ENCODE peak calls at places on chromosomes 12 and 14, in four cellular contexts. One of them, this sample, is unnamed.
A peak's percentile ranks its signal among the peaks of the same experiment; 100 is the strongest.

GRCh38 chr14:63276492-63277342 is 42.0 kb downstream of the GPHB5 start:
- DNase-seq in NAMALWA: peak; percentile 37
- DNase-seq in activated T-cell treated with anti-CD3 and anti-CD28 coated beads for 48 hours: no peak
- DNase-seq in ELF-1: peak; percentile 32
- DNase-seq in this sample: no peak

GRCh38 chr14:24847568-24847967 is 202.4 kb downstream of the STXBP6 start:
- DNase-seq in ELF-1: no peak
- DNase-seq in activated T-cell treated with anti-CD3 and anti-CD28 coated beads for 48 hours: no peak
- DNase-seq in NAMALWA: no peak
- DNase-seq in this sample: no peak

GRCh38 chr12:86367137-86367536 is 110.9 kb upstream of the MGAT4C start:
- DNase-seq in NAMALWA: no peak
- DNase-seq in ELF-1: no peak
- DNase-seq in activated T-cell treated with anti-CD3 and anti-CD28 coated beads for 48 hours: no peak
- DNase-seq in this sample: no peak

GRCh38 chr14:100982764-100983163 is 79.2 kb upstream of the RTL1 start:
- DNase-seq in ELF-1: no peak
- DNase-seq in NAMALWA: no peak
- DNase-seq in activated T-cell treated with anti-CD3 and anti-CD28 coated beads for 48 hours: no peak
- DNase-seq in this sample: no peak

GRCh38 chr12:14111230-14111865 is 129.9 kb upstream of the GRIN2B start:
- DNase-seq in NAMALWA: peak; percentile 88
- DNase-seq in activated T-cell treated with anti-CD3 and anti-CD28 coated beads for 48 hours: no peak
- DNase-seq in ELF-1: peak; percentile 62
- DNase-seq in this sample: no peak

GRCh38 chr12:59660148-59660547 is 64.3 kb downstream of the SLC16A7 start:
- DNase-seq in NAMALWA: no peak
- DNase-seq in ELF-1: no peak
- DNase-seq in activated T-cell treated with anti-CD3 and anti-CD28 coated beads for 48 hours: no peak
- DNase-seq in this sample: no peak

GRCh38 chr12:54195736-54196347 is 7.1 kb upstream of the SMUG1 start:
- DNase-seq in activated T-cell treated with anti-CD3 and anti-CD28 coated beads for 48 hours: no peak
- DNase-seq in NAMALWA: peak; percentile 52
- DNase-seq in ELF-1: no peak
- DNase-seq in this sample: no peak

GRCh38 chr14:61569783-61570182 is 125.5 kb upstream of the HIF1A start:
- DNase-seq in NAMALWA: no peak
- DNase-seq in activated T-cell treated with anti-CD3 and anti-CD28 coated beads for 48 hours: no peak
- DNase-seq in ELF-1: no peak
- DNase-seq in this sample: peak; percentile 77

GRCh38 chr12:40697566-40698257 is 5.5 kb downstream of the CNTN1 start:
- DNase-seq in activated T-cell treated with anti-CD3 and anti-CD28 coated beads for 48 hours: no peak
- DNase-seq in NAMALWA: no peak
- DNase-seq in ELF-1: no peak
- DNase-seq in this sample: no peak

GRCh38 chr12:7787574-7788315 is 1.5 kb upstream of the NANOG start:
- DNase-seq in activated T-cell treated with anti-CD3 and anti-CD28 coated beads for 48 hours: no peak
- DNase-seq in ELF-1: peak; percentile 71
- DNase-seq in NAMALWA: no peak
- DNase-seq in this sample: peak; percentile 16

GRCh38 chr12:110498984-110499706 is 2.8 kb downstream of the VPS29 start:
- DNase-seq in activated T-cell treated with anti-CD3 and anti-CD28 coated beads for 48 hours: no peak
- DNase-seq in NAMALWA: no peak
- DNase-seq in ELF-1: no peak
- DNase-seq in this sample: no peak

GRCh38 chr12:91896725-91897515 is 248.7 kb downstream of the BTG1 start:
- DNase-seq in ELF-1: no peak
- DNase-seq in NAMALWA: no peak
- DNase-seq in activated T-cell treated with anti-CD3 and anti-CD28 coated beads for 48 hours: no peak
- DNase-seq in this sample: no peak

GRCh38 chr14:75431827-75432226 is 4.0 kb downstream of the JDP2 start:
- DNase-seq in NAMALWA: no peak
- DNase-seq in ELF-1: no peak
- DNase-seq in activated T-cell treated with anti-CD3 and anti-CD28 coated beads for 48 hours: no peak
- DNase-seq in this sample: no peak

GRCh38 chr14:92729632-92730358 is 18.6 kb downstream of the LGMN start:
- DNase-seq in ELF-1: no peak
- DNase-seq in activated T-cell treated with anti-CD3 and anti-CD28 coated beads for 48 hours: peak; percentile 24
- DNase-seq in NAMALWA: no peak
- DNase-seq in this sample: no peak

GRCh38 chr12:16036073-16036472 is 124.9 kb downstream of the DERA start:
- DNase-seq in ELF-1: no peak
- DNase-seq in activated T-cell treated with anti-CD3 and anti-CD28 coated beads for 48 hours: no peak
- DNase-seq in NAMALWA: no peak
- DNase-seq in this sample: no peak

GRCh38 chr12:79886917-79887519 is 47.9 kb downstream of the PPP1R12A start:
- DNase-seq in activated T-cell treated with anti-CD3 and anti-CD28 coated beads for 48 hours: no peak
- DNase-seq in NAMALWA: peak; percentile 76
- DNase-seq in ELF-1: no peak
- DNase-seq in this sample: no peak

GRCh38 chr12:43401096-43401495 is 150.9 kb downstream of the ADAMTS20 start:
- DNase-seq in ELF-1: no peak
- DNase-seq in activated T-cell treated with anti-CD3 and anti-CD28 coated beads for 48 hours: no peak
- DNase-seq in NAMALWA: no peak
- DNase-seq in this sample: no peak

GRCh38 chr12:73998894-73999293 is 538.7 kb upstream of the ATXN7L3B start:
- DNase-seq in ELF-1: no peak
- DNase-seq in NAMALWA: no peak
- DNase-seq in activated T-cell treated with anti-CD3 and anti-CD28 coated beads for 48 hours: no peak
- DNase-seq in this sample: no peak

GRCh38 chr12:108237272-108237671 is 101.8 kb downstream of the CMKLR1 start:
- DNase-seq in ELF-1: peak; percentile 49
- DNase-seq in activated T-cell treated with anti-CD3 and anti-CD28 coated beads for 48 hours: no peak
- DNase-seq in NAMALWA: peak; percentile 7
- DNase-seq in this sample: no peak

GRCh38 chr12:19153396-19153795 is 23.9 kb downstream of the PLEKHA5 start:
- DNase-seq in ELF-1: no peak
- DNase-seq in NAMALWA: no peak
- DNase-seq in activated T-cell treated with anti-CD3 and anti-CD28 coated beads for 48 hours: no peak
- DNase-seq in this sample: no peak

GRCh38 chr12:95674631-95675030 is 115.9 kb downstream of the NTN4 start:
- DNase-seq in NAMALWA: peak; percentile 79
- DNase-seq in ELF-1: no peak
- DNase-seq in activated T-cell treated with anti-CD3 and anti-CD28 coated beads for 48 hours: no peak
- DNase-seq in this sample: no peak

GRCh38 chr12:84757978-84758377 is 154.6 kb downstream of the SLC6A15 start:
- DNase-seq in activated T-cell treated with anti-CD3 and anti-CD28 coated beads for 48 hours: no peak
- DNase-seq in ELF-1: no peak
- DNase-seq in NAMALWA: no peak
- DNase-seq in this sample: no peak

GRCh38 chr14:94654071-94654974 is 42.1 kb downstream of the SERPINA3 start:
- DNase-seq in ELF-1: no peak
- DNase-seq in NAMALWA: no peak
- DNase-seq in activated T-cell treated with anti-CD3 and anti-CD28 coated beads for 48 hours: no peak
- DNase-seq in this sample: no peak

GRCh38 chr12:128789356-128789929 is 34.3 kb downstream of the SLC15A4 start:
- DNase-seq in activated T-cell treated with anti-CD3 and anti-CD28 coated beads for 48 hours: no peak
- DNase-seq in ELF-1: no peak
- DNase-seq in NAMALWA: peak; percentile 69
- DNase-seq in this sample: no peak

This sample was measured in MG63.